ENCODE peak calls at places on chromosomes 3 and 15, in eight cellular contexts. M is CD8-positive, alpha-beta T cell; L is Caco-2; I is neural crest cell; O is GM18507; Z is NCI-H774; D is activated T-cell treated with anti-CD3 and anti-CD28 coated beads, Interleukin-2, amount 50 U/mL, for 72 hours; P is ascending aorta. H is an unnamed sample.

GRCh38 chr3:117059054-117059989 is 349.7 kb downstream of the TUSC7 start:
- DNase-seq in P (no peak), Z (peak), D (no peak), O (no peak), L (peak), I (no peak), M (no peak), H (peak)

GRCh38 chr15:50735156-50735555 is 30.4 kb downstream of the SPPL2A start:
- DNase-seq in O (no peak), L (no peak), Z (no peak), M (no peak), I (no peak), P (no peak), D (no peak), H (no peak)

GRCh38 chr3:158920375-158920774 is 118.5 kb downstream of the MFSD1 start:
- DNase-seq in P (no peak), L (no peak), I (no peak), M (no peak), O (no peak), Z (no peak), D (no peak), H (no peak)

GRCh38 chr15:94858449-94858848 is 627.1 kb downstream of the MCTP2 start:
- DNase-seq in I (no peak), O (no peak), Z (no peak), D (no peak), P (no peak), M (no peak), L (peak), H (no peak)

GRCh38 chr15:59691194-59691805 is 2.2 kb upstream of the BNIP2 start:
- DNase-seq in M (peak), D (peak), O (no peak), P (peak), I (peak), L (peak), Z (peak), H (peak)

GRCh38 chr3:40299721-40300335 is 9.7 kb upstream of the EIF1B start:
- DNase-seq in D (no peak), P (no peak), Z (no peak), M (no peak), O (no peak), I (no peak), L (no peak), H (no peak)

GRCh38 chr3:181316481-181316880 is 326.9 kb upstream of the DNAJC19 start:
- DNase-seq in P (no peak), Z (no peak), D (no peak), M (no peak), I (peak), O (no peak), L (peak), H (no peak)

GRCh38 chr3:122760457-122761271 is 33.0 kb downstream of the HSPBAP1 start:
- DNase-seq in P (no peak), D (no peak), M (no peak), L (peak), O (no peak), Z (no peak), I (no peak), H (no peak)

GRCh38 chr3:184409946-184410500 is 30.2 kb downstream of the CHRD start:
- DNase-seq in I (no peak), P (peak), L (no peak), D (no peak), O (no peak), M (no peak), Z (no peak), H (no peak)

GRCh38 chr3:4323246-4324027 is 20.3 kb downstream of the SETMAR start:
- DNase-seq in I (no peak), O (no peak), D (no peak), P (no peak), M (no peak), L (no peak), Z (no peak), H (no peak)

GRCh38 chr3:134056464-134056891 is 26.8 kb upstream of the SLCO2A1 start:
- DNase-seq in D (no peak), P (no peak), L (peak), O (no peak), Z (no peak), I (no peak), M (no peak), H (no peak)

GRCh38 chr3:52452126-52452525 is 1.7 kb downstream of the TNNC1 start:
- DNase-seq in I (no peak), D (no peak), L (no peak), O (no peak), M (no peak), P (no peak), Z (no peak), H (no peak)

GRCh38 chr3:178083906-178084823 is 452.1 kb upstream of the KCNMB2 start:
- DNase-seq in M (no peak), P (no peak), O (no peak), Z (peak), L (peak), I (no peak), D (no peak), H (peak)

GRCh38 chr3:195956577-195956976 is 48.2 kb upstream of the TNK2 start:
- DNase-seq in Z (no peak), D (no peak), M (no peak), L (no peak), I (no peak), O (no peak), P (no peak), H (no peak)

GRCh38 chr3:158709666-158710083 is 22.6 kb downstream of the RARRES1 start:
- DNase-seq in I (no peak), Z (no peak), P (no peak), L (no peak), M (no peak), O (no peak), D (no peak), H (no peak)

GRCh38 chr15:49247556-49248102 is 77.6 kb downstream of the GALK2 start:
- DNase-seq in Z (no peak), L (no peak), I (no peak), P (no peak), D (no peak), M (no peak), O (no peak), H (no peak)

GRCh38 chr3:14319654-14320182 is 82.7 kb upstream of the SLC6A6 start:
- DNase-seq in M (no peak), D (peak), O (peak), L (peak), P (no peak), Z (no peak), I (peak), H (no peak)

GRCh38 chr3:185825639-185826481 is 1.0 kb upstream of the IGF2BP2 start:
- DNase-seq in P (no peak), O (no peak), I (peak), L (peak), M (peak), Z (peak), D (peak), H (no peak)

GRCh38 chr3:110677506-110677905 is 394.1 kb upstream of the NECTIN3 start:
- DNase-seq in P (no peak), O (no peak), Z (no peak), I (no peak), M (no peak), L (no peak), D (no peak), H (no peak)

GRCh38 chr15:73366766-73367623 is 1.8 kb downstream of the HCN4 start:
- DNase-seq in M (no peak), L (no peak), I (no peak), O (no peak), Z (no peak), P (no peak), D (no peak), H (no peak)

GRCh38 chr3:36891651-36892268 is 53.1 kb downstream of the TRANK1 start:
- DNase-seq in O (no peak), D (no peak), L (no peak), P (no peak), M (no peak), Z (no peak), I (no peak), H (no peak)

GRCh38 chr15:50519740-50520425 is 26.6 kb downstream of the USP50 start:
- DNase-seq in M (no peak), L (no peak), O (no peak), D (no peak), Z (no peak), P (no peak), I (no peak), H (no peak)

GRCh38 chr15:90419738-90420487 is 31.9 kb downstream of the IQGAP1 start:
- DNase-seq in Z (no peak), P (no peak), M (no peak), I (no peak), O (no peak), D (peak), L (no peak), H (no peak)

GRCh38 chr3:3137526-3137925 is 10.8 kb downstream of the TRNT1 start:
- DNase-seq in D (no peak), Z (no peak), M (no peak), P (no peak), L (no peak), O (no peak), I (no peak), H (no peak)

GRCh38 chr3:125990253-125990970 is 21.4 kb downstream of the ROPN1B start:
- DNase-seq in I (peak), D (peak), O (peak), P (peak), M (peak), L (peak), Z (peak), H (peak)

GRCh38 chr3:38453075-38453913 is at the start of gene ACVR2B:
- DNase-seq in Z (peak), O (peak), I (peak), L (peak), D (peak), P (peak), M (peak), H (peak)

GRCh38 chr3:88219138-88219792 is 69.5 kb downstream of the C3orf38 start:
- DNase-seq in P (no peak), Z (peak), I (peak), M (no peak), O (peak), L (peak), D (peak), H (peak)

GRCh38 chr3:181567446-181568075 is 144.2 kb upstream of the SOX2 start:
- DNase-seq in D (no peak), I (no peak), M (no peak), Z (no peak), O (no peak), P (no peak), L (no peak), H (no peak)

GRCh38 chr15:97126556-97127233 is 796.2 kb downstream of the NR2F2 start:
- DNase-seq in D (no peak), O (no peak), P (no peak), L (peak), M (no peak), I (no peak), Z (no peak), H (no peak)

GRCh38 chr3:10204921-10205320 is 40.2 kb downstream of the IRAK2 start:
- DNase-seq in Z (no peak), P (no peak), O (no peak), M (no peak), I (no peak), D (no peak), L (no peak), H (no peak)

GRCh38 chr3:49454457-49454856 is 15.6 kb upstream of the DAG1 start:
- DNase-seq in P (no peak), D (no peak), M (no peak), I (no peak), L (peak), Z (no peak), O (no peak), H (no peak)

GRCh38 chr3:151037746-151038145 is 47.7 kb upstream of the MED12L start:
- DNase-seq in I (no peak), O (no peak), P (no peak), D (no peak), Z (peak), M (no peak), L (no peak), H (no peak)

GRCh38 chr15:39438260-39438659 is 142.6 kb upstream of the THBS1 start:
- DNase-seq in O (no peak), M (no peak), P (no peak), D (no peak), L (no peak), Z (no peak), I (no peak), H (no peak)

H was measured in COR-L47.